ENCODE peak calls at places on chromosomes 16 and 17, in four cellular contexts. V is ACHN, G is H7, U is C1 segment of cervical spinal cord. S is an unnamed sample.

GRCh38 chr17:77233635-77234334 is 93.0 kb downstream of the SEC14L1 start:
- DNase-seq in V (peak), G (no peak), U (no peak), S (peak)

GRCh38 chr16:82011199-82011641 is at the start of gene SDR42E1:
- DNase-seq in V (no peak), G (no peak), U (no peak), S (no peak)

GRCh38 chr16:48194828-48195566 is 39.2 kb upstream of the ABCC12 start:
- DNase-seq in V (no peak), G (no peak), U (no peak), S (peak)

GRCh38 chr17:77424585-77425344 is 284.0 kb downstream of the SEC14L1 start:
- DNase-seq in V (peak), G (peak), U (no peak), S (peak)

GRCh38 chr17:51119415-51120356 is 982 bp downstream of the SPAG9 start:
- DNase-seq in V (peak), G (peak), U (no peak), S (peak)

GRCh38 chr17:66676421-66676820 is 158.5 kb upstream of the CACNG5 start:
- DNase-seq in V (no peak), G (no peak), U (no peak), S (no peak)

GRCh38 chr17:49521088-49521450 is 26.0 kb downstream of the NGFR start:
- DNase-seq in V (no peak), G (no peak), U (no peak), S (no peak)

GRCh38 chr16:75305364-75306101 is 54.1 kb upstream of the BCAR1 start:
- DNase-seq in V (peak), G (no peak), U (no peak), S (peak)

GRCh38 chr16:52964290-52964689 is 88.4 kb downstream of the CHD9NB start:
- DNase-seq in V (peak), G (no peak), U (no peak), S (no peak)

GRCh38 chr16:62638324-62638911 is 602.2 kb upstream of the CDH8 start:
- DNase-seq in V (no peak), G (no peak), U (no peak), S (no peak)

GRCh38 chr16:74083582-74083981 is 213.0 kb upstream of the PSMD7 start:
- DNase-seq in V (no peak), G (no peak), U (no peak), S (no peak)

GRCh38 chr17:17766351-17767095 is 70.3 kb downstream of the SREBF1 start:
- DNase-seq in V (no peak), G (no peak), U (no peak), S (no peak)

GRCh38 chr17:51640108-51640622 is 379.8 kb downstream of the UTP18 start:
- DNase-seq in V (peak), G (peak), U (no peak), S (no peak)

GRCh38 chr16:73616186-73616585 is 568.3 kb upstream of the ZFHX3 start:
- DNase-seq in V (no peak), G (peak), U (no peak), S (no peak)

GRCh38 chr17:15289285-15290185 is 24.4 kb upstream of the PMP22 start:
- DNase-seq in V (no peak), G (no peak), U (no peak), S (peak)

GRCh38 chr16:53865492-53865863 is 161.5 kb downstream of the FTO start:
- DNase-seq in V (no peak), G (peak), U (no peak), S (peak)

GRCh38 chr17:65564793-65565192 is 3.3 kb upstream of the AXIN2 start:
- DNase-seq in V (no peak), G (no peak), U (no peak), S (no peak)

GRCh38 chr17:7881655-7882054 is 6.9 kb upstream of the CHD3 start:
- DNase-seq in V (no peak), G (no peak), U (no peak), S (no peak)